ENCODE peak calls at places on chromosomes 3 and 15, in six cellular contexts. X, J, D, O, E and L are unnamed samples.

GRCh38 chr3:23130406-23130805 is 72.7 kb upstream of the UBE2E2 start:
- DNase-seq in D (no peak), O (no peak), J (no peak), X (no peak), E (no peak), L (no peak)

GRCh38 chr15:73951591-73951990 is 25.3 kb downstream of the LOXL1 start:
- DNase-seq in J (no peak), O (no peak), X (no peak), E (no peak), D (peak), L (no peak)

GRCh38 chr3:186933801-186934200 is 3.5 kb downstream of the ST6GAL1 start:
- DNase-seq in O (no peak), X (no peak), J (no peak), E (no peak), D (no peak), L (no peak)

GRCh38 chr3:184523825-184524615 is 37.6 kb upstream of the EPHB3 start:
- DNase-seq in O (peak), J (peak), D (no peak), E (no peak), X (no peak), L (peak)

GRCh38 chr3:100316656-100317069 is 17.9 kb upstream of the NIT2 start:
- DNase-seq in D (no peak), X (peak), O (peak), J (peak), E (no peak), L (peak)

GRCh38 chr3:158098834-158099424 is 7.3 kb downstream of the SHOX2 start:
- DNase-seq in D (no peak), O (no peak), J (no peak), E (no peak), X (no peak), L (no peak)

GRCh38 chr3:126355777-126356372 is 1.3 kb downstream of the KLF15 start:
- DNase-seq in X (peak), J (peak), E (peak), O (no peak), D (peak), L (peak)

GRCh38 chr3:49785565-49786356 is 581 bp downstream of the IP6K1 start:
- DNase-seq in X (no peak), O (no peak), E (peak), J (no peak), D (no peak), L (peak)

GRCh38 chr3:88626426-88627120 is 476.8 kb downstream of the C3orf38 start:
- DNase-seq in O (no peak), J (no peak), X (no peak), D (no peak), E (no peak), L (peak)

GRCh38 chr3:172106989-172107388 is 67.6 kb downstream of the FNDC3B start:
- DNase-seq in O (no peak), D (no peak), E (no peak), X (no peak), J (no peak), L (peak)

GRCh38 chr3:28916713-28917499 is 364.0 kb upstream of the RBMS3 start:
- DNase-seq in D (no peak), O (no peak), E (no peak), X (peak), J (no peak), L (peak)

GRCh38 chr3:108090066-108090700 is 648 bp downstream of the CD47 start:
- DNase-seq in X (no peak), D (peak), O (no peak), J (no peak), E (no peak), L (peak)

GRCh38 chr3:190514163-190515153 is 573 bp downstream of the IL1RAP start:
- DNase-seq in D (peak), O (peak), J (no peak), X (no peak), E (peak), L (peak)

GRCh38 chr3:190973760-190974159 is 111.3 kb upstream of the GMNC start:
- DNase-seq in E (no peak), X (no peak), J (no peak), D (no peak), O (no peak), L (no peak)

GRCh38 chr15:70752142-70752754 is 11.1 kb downstream of the UACA start:
- DNase-seq in J (no peak), X (no peak), O (no peak), E (no peak), D (no peak), L (no peak)

GRCh38 chr3:129119365-129120100 is 2.1 kb downstream of the RAB43 start:
- DNase-seq in E (no peak), D (no peak), X (peak), O (no peak), J (no peak), L (peak)

GRCh38 chr15:99251436-99251821 is at the start of gene LRRC28:
- DNase-seq in O (no peak), X (no peak), J (no peak), D (no peak), E (no peak), L (no peak)

GRCh38 chr15:70799667-70800450 is 36.5 kb upstream of the UACA start:
- DNase-seq in E (no peak), O (no peak), J (no peak), D (no peak), X (peak), L (no peak)

GRCh38 chr3:142279965-142280590 is 54.7 kb upstream of the GK5 start:
- DNase-seq in E (no peak), J (peak), D (no peak), X (peak), O (peak), L (peak)

GRCh38 chr15:99307735-99308134 is 56.5 kb downstream of the LRRC28 start:
- DNase-seq in X (no peak), D (no peak), J (no peak), O (no peak), E (no peak), L (no peak)

GRCh38 chr3:150887031-150887430 is 18.2 kb downstream of the MINDY4B start:
- DNase-seq in E (no peak), X (no peak), O (no peak), D (no peak), J (no peak), L (no peak)

GRCh38 chr15:23606226-23606625 is 40.8 kb downstream of the MKRN3 start:
- DNase-seq in E (no peak), X (no peak), D (no peak), O (no peak), J (no peak), L (no peak)

GRCh38 chr15:54604963-54605362 is 591.8 kb downstream of the RSL24D1 start:
- DNase-seq in J (no peak), O (no peak), X (no peak), E (no peak), D (no peak), L (no peak)

GRCh38 chr3:138114431-138114918 is 933 bp downstream of the DZIP1L start:
- DNase-seq in E (no peak), O (no peak), J (no peak), D (no peak), X (peak), L (no peak)

GRCh38 chr15:59329570-59330350 is 42.9 kb downstream of the MYO1E start:
- DNase-seq in D (no peak), O (peak), J (peak), E (no peak), X (no peak), L (peak)

GRCh38 chr3:69385723-69386483 is at the start of gene FRMD4B:
- DNase-seq in X (peak), E (peak), O (peak), J (no peak), D (peak), L (peak)

GRCh38 chr3:32994045-32994444 is 42.6 kb downstream of the CCR4 start:
- DNase-seq in J (no peak), D (no peak), O (no peak), E (no peak), X (no peak), L (no peak)

GRCh38 chr3:115855911-115856310 is 232.6 kb downstream of the GAP43 start:
- DNase-seq in D (no peak), O (no peak), E (no peak), X (no peak), J (no peak), L (no peak)

GRCh38 chr3:122496529-122496928 is 18.2 kb downstream of the KPNA1 start:
- DNase-seq in O (no peak), X (no peak), J (no peak), D (no peak), E (no peak), L (no peak)

GRCh38 chr15:58056015-58056414 is 9.5 kb downstream of the ALDH1A2 start:
- DNase-seq in O (peak), E (no peak), J (no peak), X (no peak), D (no peak), L (no peak)

GRCh38 chr3:12815078-12815477 is 18.6 kb downstream of the CAND2 start:
- DNase-seq in J (no peak), E (no peak), X (no peak), O (no peak), D (no peak), L (no peak)

GRCh38 chr3:189862385-189863023 is 231.3 kb downstream of the TP63 start:
- DNase-seq in J (no peak), E (no peak), O (no peak), X (no peak), D (no peak), L (no peak)

GRCh38 chr3:51975857-51976549 is 1.1 kb downstream of the ABHD14A start:
- DNase-seq in O (no peak), E (peak), X (peak), J (no peak), D (peak), L (peak)

GRCh38 chr3:70737656-70738309 is 425.3 kb upstream of the MDFIC2 start:
- DNase-seq in E (no peak), J (no peak), O (no peak), X (no peak), D (no peak), L (peak)

GRCh38 chr3:53286727-53287412 is 31.0 kb upstream of the TKT start:
- DNase-seq in J (no peak), O (no peak), X (no peak), D (no peak), E (no peak), L (no peak)

GRCh38 chr15:49436786-49437185 is 13.7 kb downstream of the FGF7 start:
- DNase-seq in J (no peak), D (no peak), E (no peak), X (no peak), O (no peak), L (no peak)

GRCh38 chr3:101077361-101078011 is 84.3 kb upstream of the ABI3BP start:
- DNase-seq in E (no peak), D (no peak), X (no peak), J (no peak), O (peak), L (no peak)

GRCh38 chr15:74789171-74789627 is 7.3 kb downstream of the CSK start:
- DNase-seq in D (no peak), E (no peak), X (no peak), O (no peak), J (no peak), L (peak)

GRCh38 chr3:38046027-38046426 is 7.0 kb downstream of the DLEC1 start:
- DNase-seq in J (no peak), D (no peak), X (no peak), E (no peak), O (no peak), L (no peak)

DNA sequence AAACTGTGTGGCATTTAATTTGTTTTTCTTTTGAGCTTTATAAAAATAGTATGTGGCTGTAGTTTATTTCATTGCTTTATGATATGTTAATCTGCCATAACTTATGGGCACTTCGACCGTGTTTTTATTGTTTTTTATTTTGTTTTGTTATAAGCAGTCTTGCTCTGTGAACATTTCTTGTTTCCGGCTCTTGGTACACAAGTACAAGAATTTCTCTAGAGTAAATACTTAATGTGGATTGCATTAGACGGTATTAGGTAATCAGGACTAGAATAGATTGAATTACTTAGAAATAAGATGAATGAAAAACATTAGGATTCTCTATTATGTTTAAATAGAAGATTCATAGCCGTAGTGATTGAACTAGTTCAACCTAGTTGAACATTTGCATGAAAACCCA is 2.1 kb downstream of the ZFAND6 start:
- DNase-seq in O (no peak), J (no peak), D (no peak), X (no peak), E (no peak), L (no peak)
- H3K4me3 ChIP-seq in O (peak), J (no peak), D (peak), X (no peak), E (no peak), L (no peak)

GRCh38 chr15:94079459-94079858 is 151.9 kb upstream of the MCTP2 start:
- DNase-seq in X (no peak), D (no peak), O (no peak), E (no peak), J (no peak), L (no peak)
- H3K27ac ChIP-seq in X (no peak), D (no peak), O (no peak), E (no peak), J (no peak), L (no peak)

GRCh38 chr15:45448516-45448915 is 70.2 kb upstream of the GATM start:
- DNase-seq in J (no peak), O (no peak), D (no peak), E (no peak), X (no peak), L (no peak)
- TF ChIP-seq POLR2A in J (no peak), O (no peak), D (no peak), E (no peak), X (no peak), L (no peak)

DNA sequence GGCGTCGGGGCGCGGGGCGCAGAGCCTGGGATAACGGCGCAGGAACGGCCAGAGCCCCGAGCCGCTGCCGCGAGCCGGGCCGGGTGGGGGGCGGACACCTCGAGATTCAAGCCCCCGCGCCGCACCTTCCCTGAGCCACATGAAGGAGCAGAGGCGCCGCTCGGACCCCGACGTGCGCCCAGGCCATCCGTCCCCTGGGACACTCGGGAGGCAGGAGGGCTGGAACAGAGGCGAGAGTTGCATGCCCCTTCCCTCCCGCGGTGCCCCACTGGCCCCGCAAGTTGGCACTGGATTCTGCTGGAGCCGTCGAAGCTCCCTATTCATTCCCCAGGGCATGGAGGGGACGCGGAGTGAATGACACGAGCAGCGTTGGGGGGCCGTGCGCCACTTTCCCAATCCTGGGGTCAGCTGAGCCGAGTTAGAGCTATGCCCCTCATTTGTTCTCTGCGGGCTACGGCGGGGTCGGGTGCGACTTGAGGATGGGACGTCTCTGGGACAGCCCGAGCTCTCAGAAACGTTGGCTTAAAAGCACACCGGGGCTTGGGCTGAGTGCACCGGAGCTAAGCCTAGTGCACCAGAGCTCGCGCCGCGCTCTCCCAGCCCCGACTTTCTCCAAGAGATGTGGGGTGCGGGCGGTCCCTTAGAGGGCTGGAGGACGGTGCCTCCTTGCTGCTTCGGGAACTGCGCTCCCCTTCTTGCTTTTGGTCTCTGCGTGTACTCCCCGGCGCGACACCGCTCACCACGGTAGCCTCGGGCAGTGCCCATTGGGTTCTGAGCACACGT is 589 bp downstream of the SLC6A1 start:
- DNase-seq in D (no peak), X (no peak), E (no peak), J (no peak), O (no peak), L (no peak)
- H3K4me3 ChIP-seq in D (peak), X (peak), E (peak), J (no peak), O (peak), L (no peak)

DNA sequence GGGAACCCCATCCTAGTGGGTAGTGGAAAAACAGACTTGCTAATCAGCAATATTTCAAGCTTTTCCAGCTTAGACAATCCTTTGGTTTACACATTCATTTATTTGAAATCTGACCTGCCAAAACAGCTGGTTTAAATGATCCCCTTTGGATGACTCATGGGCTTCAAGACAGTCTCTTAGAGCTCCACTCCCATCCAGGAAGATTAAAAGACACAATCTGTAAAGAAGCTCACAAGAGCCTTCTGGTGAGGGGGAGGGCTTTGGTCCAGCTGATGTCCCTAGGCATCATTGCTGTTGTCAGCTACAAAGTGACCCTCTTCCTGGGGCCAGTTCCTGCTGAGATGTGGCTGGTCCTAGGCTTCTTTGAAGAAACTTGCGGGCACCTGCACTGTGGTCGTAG is 73.8 kb downstream of the IGSF11 start:
- DNase-seq in J (no peak), X (no peak), O (no peak), D (no peak), E (no peak), L (no peak)
- H3K27ac ChIP-seq in J (no peak), X (no peak), O (no peak), D (no peak), E (no peak), L (no peak)

GRCh38 chr15:88938802-88939485 is 25.8 kb upstream of the MFGE8 start:
- DNase-seq in E (no peak), D (no peak), O (no peak), J (no peak), X (no peak), L (no peak)
- TF ChIP-seq POLR2A in E (no peak), D (no peak), O (no peak), J (no peak), X (no peak), L (no peak)

DNA sequence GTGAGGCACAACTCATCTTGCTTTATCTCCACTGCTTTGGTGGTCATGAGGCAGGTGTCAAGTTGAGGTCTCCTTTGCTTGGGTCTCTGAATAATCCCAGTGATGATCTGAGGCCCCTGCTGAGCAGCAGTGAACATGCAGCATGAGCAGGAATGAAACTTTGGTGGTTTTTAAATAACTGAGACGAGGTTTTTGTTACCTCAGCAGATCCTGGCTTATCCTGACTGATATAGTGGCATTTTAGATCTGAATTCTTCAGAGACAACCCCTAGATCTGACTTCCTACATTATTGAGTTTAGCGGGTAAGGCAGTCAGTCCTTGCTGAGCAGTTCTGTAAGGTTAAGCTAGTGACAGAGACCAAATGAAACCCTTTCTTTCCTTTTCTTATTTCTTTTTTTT is 230.4 kb downstream of the ARRDC4 start:
- DNase-seq in O (no peak), X (no peak), D (no peak), E (no peak), J (no peak), L (no peak)
- H3K4me3 ChIP-seq in O (no peak), X (no peak), D (no peak), E (no peak), J (no peak), L (no peak)